ENCODE peak calls at places on chromosomes 12 and 14, in eight cellular contexts. One of them, this sample, is unnamed.

GRCh38 chr14:102481791-102482238 is 27.8 kb downstream of the ANKRD9 start:
- DNase-seq in tibial artery: no peak
- DNase-seq in CD4-positive, alpha-beta memory T cell: no peak
- DNase-seq in CD8-positive, alpha-beta memory T cell: no peak
- DNase-seq in RWPE1: peak
- DNase-seq in CD8-positive, alpha-beta T cell: no peak
- DNase-seq in esophagus squamous epithelium: no peak
- DNase-seq in AG04450: no peak
- DNase-seq in this sample: no peak

GRCh38 chr14:38124496-38124895 is 83.2 kb upstream of the SSTR1 start:
- DNase-seq in tibial artery: no peak
- DNase-seq in CD4-positive, alpha-beta memory T cell: no peak
- DNase-seq in CD8-positive, alpha-beta memory T cell: no peak
- DNase-seq in RWPE1: no peak
- DNase-seq in CD8-positive, alpha-beta T cell: no peak
- DNase-seq in esophagus squamous epithelium: no peak
- DNase-seq in AG04450: no peak
- DNase-seq in this sample: no peak

GRCh38 chr14:69464829-69465228 is 19.7 kb upstream of the PLEKHD1 start:
- DNase-seq in tibial artery: no peak
- DNase-seq in CD4-positive, alpha-beta memory T cell: no peak
- DNase-seq in CD8-positive, alpha-beta memory T cell: no peak
- DNase-seq in RWPE1: peak
- DNase-seq in CD8-positive, alpha-beta T cell: no peak
- DNase-seq in esophagus squamous epithelium: no peak
- DNase-seq in AG04450: peak
- DNase-seq in this sample: no peak

GRCh38 chr14:57403521-57403864 is 13.1 kb downstream of the NAA30 start:
- DNase-seq in tibial artery: no peak
- DNase-seq in CD4-positive, alpha-beta memory T cell: no peak
- DNase-seq in CD8-positive, alpha-beta memory T cell: no peak
- DNase-seq in RWPE1: no peak
- DNase-seq in CD8-positive, alpha-beta T cell: no peak
- DNase-seq in esophagus squamous epithelium: no peak
- DNase-seq in AG04450: no peak
- DNase-seq in this sample: no peak

GRCh38 chr14:72443991-72444431 is 449.9 kb downstream of the DPF3 start:
- DNase-seq in tibial artery: no peak
- DNase-seq in CD4-positive, alpha-beta memory T cell: peak
- DNase-seq in CD8-positive, alpha-beta memory T cell: no peak
- DNase-seq in RWPE1: no peak
- DNase-seq in CD8-positive, alpha-beta T cell: peak
- DNase-seq in esophagus squamous epithelium: no peak
- DNase-seq in AG04450: no peak
- DNase-seq in this sample: no peak

GRCh38 chr14:95134304-95134933 is 22.9 kb downstream of the DICER1 start:
- DNase-seq in tibial artery: no peak
- DNase-seq in CD4-positive, alpha-beta memory T cell: no peak
- DNase-seq in CD8-positive, alpha-beta memory T cell: no peak
- DNase-seq in RWPE1: no peak
- DNase-seq in CD8-positive, alpha-beta T cell: no peak
- DNase-seq in esophagus squamous epithelium: no peak
- DNase-seq in AG04450: no peak
- DNase-seq in this sample: no peak

GRCh38 chr14:61355892-61356325 is 34.5 kb downstream of the PRKCH start:
- DNase-seq in tibial artery: peak
- DNase-seq in CD4-positive, alpha-beta memory T cell: no peak
- DNase-seq in CD8-positive, alpha-beta memory T cell: peak
- DNase-seq in RWPE1: peak
- DNase-seq in CD8-positive, alpha-beta T cell: no peak
- DNase-seq in esophagus squamous epithelium: no peak
- DNase-seq in AG04450: no peak
- DNase-seq in this sample: no peak

GRCh38 chr14:92506230-92506629 is 7.4 kb upstream of the RIN3 start:
- DNase-seq in tibial artery: no peak
- DNase-seq in CD4-positive, alpha-beta memory T cell: no peak
- DNase-seq in CD8-positive, alpha-beta memory T cell: no peak
- DNase-seq in RWPE1: no peak
- DNase-seq in CD8-positive, alpha-beta T cell: no peak
- DNase-seq in esophagus squamous epithelium: no peak
- DNase-seq in AG04450: no peak
- DNase-seq in this sample: no peak

DNA sequence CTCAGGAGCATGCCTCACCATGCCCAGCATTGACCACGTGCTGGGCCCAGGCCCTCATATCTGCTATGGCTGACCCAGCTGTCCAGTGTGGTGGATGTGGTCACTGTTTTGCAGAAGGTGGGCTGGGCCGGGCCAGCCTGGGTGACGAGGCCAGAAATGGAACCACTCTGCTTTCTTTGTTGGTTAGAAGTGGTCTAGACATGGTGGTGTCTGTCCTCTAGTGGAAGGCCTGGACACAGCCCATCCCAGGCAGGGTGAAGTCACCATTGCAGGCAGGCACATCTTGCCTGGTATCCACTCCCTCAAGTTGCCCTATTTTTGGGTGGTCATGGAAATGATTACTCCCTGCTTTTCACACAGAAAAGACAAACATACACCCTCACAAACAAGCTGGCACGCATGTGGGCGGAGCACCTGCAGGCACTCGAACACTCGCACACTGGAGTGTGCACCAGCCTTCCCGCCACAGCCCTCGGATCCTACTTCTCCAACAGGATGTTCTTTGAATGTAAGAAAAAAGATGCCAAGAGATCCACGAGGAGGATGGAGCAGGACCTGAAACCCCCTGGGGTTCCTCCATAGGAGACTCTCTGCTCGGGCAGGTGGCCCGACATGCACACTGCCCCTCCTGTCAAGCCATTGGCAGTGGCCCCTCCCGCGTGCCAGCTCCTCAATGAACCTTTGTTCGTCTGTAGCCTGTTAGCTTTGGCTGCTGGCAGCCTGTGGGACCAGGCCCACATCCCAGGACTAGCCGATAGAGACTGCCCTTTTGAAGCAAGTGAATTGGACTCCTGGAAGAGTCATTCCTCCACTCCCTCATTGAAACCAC is 38.4 kb downstream of the MLXIP start:
- DNase-seq in tibial artery: peak
- DNase-seq in CD4-positive, alpha-beta memory T cell: no peak
- DNase-seq in CD8-positive, alpha-beta memory T cell: peak
- DNase-seq in RWPE1: no peak
- DNase-seq in CD8-positive, alpha-beta T cell: no peak
- DNase-seq in esophagus squamous epithelium: no peak
- DNase-seq in AG04450: no peak
- DNase-seq in this sample: peak
- H3K27ac ChIP-seq in tibial artery: no peak
- H3K27ac ChIP-seq in CD4-positive, alpha-beta memory T cell: no peak
- H3K27ac ChIP-seq in CD8-positive, alpha-beta memory T cell: no peak
- H3K27ac ChIP-seq in RWPE1: peak
- H3K27ac ChIP-seq in CD8-positive, alpha-beta T cell: no peak
- H3K27ac ChIP-seq in esophagus squamous epithelium: no peak
- H3K27ac ChIP-seq in AG04450: no peak
- H3K27ac ChIP-seq in this sample: peak

GRCh38 chr14:23546450-23547035 is 5.0 kb downstream of the ZFHX2 start:
- DNase-seq in tibial artery: no peak
- DNase-seq in CD4-positive, alpha-beta memory T cell: no peak
- DNase-seq in CD8-positive, alpha-beta memory T cell: no peak
- DNase-seq in RWPE1: no peak
- DNase-seq in CD8-positive, alpha-beta T cell: no peak
- DNase-seq in esophagus squamous epithelium: no peak
- DNase-seq in AG04450: no peak
- DNase-seq in this sample: no peak

GRCh38 chr14:23550131-23550826 is 1.3 kb downstream of the ZFHX2 start:
- DNase-seq in tibial artery: no peak
- DNase-seq in CD4-positive, alpha-beta memory T cell: no peak
- DNase-seq in CD8-positive, alpha-beta memory T cell: no peak
- DNase-seq in RWPE1: no peak
- DNase-seq in CD8-positive, alpha-beta T cell: no peak
- DNase-seq in esophagus squamous epithelium: no peak
- DNase-seq in AG04450: no peak
- DNase-seq in this sample: no peak

GRCh38 chr14:23545740-23546411 is 5.7 kb downstream of the ZFHX2 start:
- DNase-seq in tibial artery: no peak
- DNase-seq in CD4-positive, alpha-beta memory T cell: no peak
- DNase-seq in CD8-positive, alpha-beta memory T cell: no peak
- DNase-seq in RWPE1: no peak
- DNase-seq in CD8-positive, alpha-beta T cell: no peak
- DNase-seq in esophagus squamous epithelium: no peak
- DNase-seq in AG04450: no peak
- DNase-seq in this sample: no peak

GRCh38 chr14:23548351-23549318 is 2.9 kb downstream of the ZFHX2 start:
- DNase-seq in tibial artery: no peak
- DNase-seq in CD4-positive, alpha-beta memory T cell: no peak
- DNase-seq in CD8-positive, alpha-beta memory T cell: no peak
- DNase-seq in RWPE1: no peak
- DNase-seq in CD8-positive, alpha-beta T cell: no peak
- DNase-seq in esophagus squamous epithelium: no peak
- DNase-seq in AG04450: no peak
- DNase-seq in this sample: no peak

DNA sequence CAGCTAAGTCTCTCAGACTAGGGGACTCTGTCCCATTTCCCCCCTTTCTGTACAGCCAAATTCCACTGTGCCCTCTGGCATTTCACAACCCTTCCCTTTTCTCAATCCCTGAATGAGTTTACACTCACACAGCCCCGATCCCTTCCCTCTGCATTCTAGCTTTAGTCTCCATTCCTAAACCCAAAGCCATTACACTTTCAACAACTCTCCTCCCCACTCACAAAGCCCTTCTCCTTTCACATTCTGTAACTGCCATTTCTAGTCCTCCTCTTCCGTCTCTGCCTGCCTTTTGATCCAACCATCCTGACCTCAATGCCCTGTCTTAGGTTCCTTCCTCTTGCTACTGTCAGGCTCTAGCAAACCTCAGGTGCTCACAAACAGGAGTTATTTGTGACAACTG is 3.6 kb downstream of the ZFHX2 start:
- DNase-seq in tibial artery: no peak
- DNase-seq in CD4-positive, alpha-beta memory T cell: no peak
- DNase-seq in CD8-positive, alpha-beta memory T cell: no peak
- DNase-seq in RWPE1: no peak
- DNase-seq in CD8-positive, alpha-beta T cell: no peak
- DNase-seq in esophagus squamous epithelium: no peak
- DNase-seq in AG04450: no peak
- DNase-seq in this sample: no peak
- H3K27ac ChIP-seq in tibial artery: no peak
- H3K27ac ChIP-seq in CD4-positive, alpha-beta memory T cell: no peak
- H3K27ac ChIP-seq in CD8-positive, alpha-beta memory T cell: no peak
- H3K27ac ChIP-seq in RWPE1: no peak
- H3K27ac ChIP-seq in CD8-positive, alpha-beta T cell: no peak
- H3K27ac ChIP-seq in esophagus squamous epithelium: no peak
- H3K27ac ChIP-seq in AG04450: no peak
- H3K27ac ChIP-seq in this sample: no peak

GRCh38 chr14:49853572-49854375 is 1.2 kb upstream of the NEMF start:
- DNase-seq in tibial artery: peak
- DNase-seq in CD4-positive, alpha-beta memory T cell: peak
- DNase-seq in CD8-positive, alpha-beta memory T cell: peak
- DNase-seq in RWPE1: peak
- DNase-seq in CD8-positive, alpha-beta T cell: peak
- DNase-seq in esophagus squamous epithelium: peak
- DNase-seq in AG04450: peak
- DNase-seq in this sample: peak
- H3K27ac ChIP-seq in tibial artery: peak
- H3K27ac ChIP-seq in CD4-positive, alpha-beta memory T cell: peak
- H3K27ac ChIP-seq in CD8-positive, alpha-beta memory T cell: no peak
- H3K27ac ChIP-seq in RWPE1: peak
- H3K27ac ChIP-seq in CD8-positive, alpha-beta T cell: no peak
- H3K27ac ChIP-seq in esophagus squamous epithelium: peak
- H3K27ac ChIP-seq in AG04450: no peak
- H3K27ac ChIP-seq in this sample: no peak

GRCh38 chr12:85357609-85358008 is 77.6 kb downstream of the ALX1 start:
- DNase-seq in tibial artery: no peak
- DNase-seq in CD4-positive, alpha-beta memory T cell: no peak
- DNase-seq in CD8-positive, alpha-beta memory T cell: no peak
- DNase-seq in RWPE1: no peak
- DNase-seq in CD8-positive, alpha-beta T cell: no peak
- DNase-seq in esophagus squamous epithelium: no peak
- DNase-seq in AG04450: no peak
- DNase-seq in this sample: no peak
- H3K27ac ChIP-seq in tibial artery: no peak
- H3K27ac ChIP-seq in CD4-positive, alpha-beta memory T cell: no peak
- H3K27ac ChIP-seq in CD8-positive, alpha-beta memory T cell: no peak
- H3K27ac ChIP-seq in RWPE1: no peak
- H3K27ac ChIP-seq in CD8-positive, alpha-beta T cell: no peak
- H3K27ac ChIP-seq in esophagus squamous epithelium: no peak
- H3K27ac ChIP-seq in AG04450: no peak
- H3K27ac ChIP-seq in this sample: no peak

DNA sequence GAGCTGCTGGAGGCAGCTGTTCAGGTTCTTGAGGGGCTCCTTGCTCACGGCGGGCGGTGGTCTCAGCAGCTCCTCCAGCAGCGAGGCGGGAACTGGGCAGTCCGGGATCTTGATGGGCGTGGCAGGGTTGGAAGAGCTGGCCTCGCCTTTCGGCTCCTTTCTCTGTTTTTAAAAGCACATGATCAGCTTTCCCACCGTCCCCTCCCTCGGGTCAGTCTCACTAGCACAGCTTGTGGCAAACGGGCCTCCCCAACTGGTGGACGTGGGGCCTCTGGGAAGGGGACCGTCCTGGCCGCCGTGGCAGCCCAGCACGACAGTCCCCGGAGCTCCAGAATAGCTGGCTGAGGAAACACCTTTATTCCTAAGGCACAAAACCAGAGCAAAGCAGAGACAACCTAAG is 12.5 kb upstream of the ANKLE2 start:
- DNase-seq in tibial artery: no peak
- DNase-seq in CD4-positive, alpha-beta memory T cell: no peak
- DNase-seq in CD8-positive, alpha-beta memory T cell: no peak
- DNase-seq in RWPE1: no peak
- DNase-seq in CD8-positive, alpha-beta T cell: no peak
- DNase-seq in esophagus squamous epithelium: no peak
- DNase-seq in AG04450: no peak
- DNase-seq in this sample: no peak
- H3K27ac ChIP-seq in tibial artery: no peak
- H3K27ac ChIP-seq in CD4-positive, alpha-beta memory T cell: no peak
- H3K27ac ChIP-seq in CD8-positive, alpha-beta memory T cell: no peak
- H3K27ac ChIP-seq in RWPE1: peak
- H3K27ac ChIP-seq in CD8-positive, alpha-beta T cell: no peak
- H3K27ac ChIP-seq in esophagus squamous epithelium: no peak
- H3K27ac ChIP-seq in AG04450: no peak
- H3K27ac ChIP-seq in this sample: no peak

DNA sequence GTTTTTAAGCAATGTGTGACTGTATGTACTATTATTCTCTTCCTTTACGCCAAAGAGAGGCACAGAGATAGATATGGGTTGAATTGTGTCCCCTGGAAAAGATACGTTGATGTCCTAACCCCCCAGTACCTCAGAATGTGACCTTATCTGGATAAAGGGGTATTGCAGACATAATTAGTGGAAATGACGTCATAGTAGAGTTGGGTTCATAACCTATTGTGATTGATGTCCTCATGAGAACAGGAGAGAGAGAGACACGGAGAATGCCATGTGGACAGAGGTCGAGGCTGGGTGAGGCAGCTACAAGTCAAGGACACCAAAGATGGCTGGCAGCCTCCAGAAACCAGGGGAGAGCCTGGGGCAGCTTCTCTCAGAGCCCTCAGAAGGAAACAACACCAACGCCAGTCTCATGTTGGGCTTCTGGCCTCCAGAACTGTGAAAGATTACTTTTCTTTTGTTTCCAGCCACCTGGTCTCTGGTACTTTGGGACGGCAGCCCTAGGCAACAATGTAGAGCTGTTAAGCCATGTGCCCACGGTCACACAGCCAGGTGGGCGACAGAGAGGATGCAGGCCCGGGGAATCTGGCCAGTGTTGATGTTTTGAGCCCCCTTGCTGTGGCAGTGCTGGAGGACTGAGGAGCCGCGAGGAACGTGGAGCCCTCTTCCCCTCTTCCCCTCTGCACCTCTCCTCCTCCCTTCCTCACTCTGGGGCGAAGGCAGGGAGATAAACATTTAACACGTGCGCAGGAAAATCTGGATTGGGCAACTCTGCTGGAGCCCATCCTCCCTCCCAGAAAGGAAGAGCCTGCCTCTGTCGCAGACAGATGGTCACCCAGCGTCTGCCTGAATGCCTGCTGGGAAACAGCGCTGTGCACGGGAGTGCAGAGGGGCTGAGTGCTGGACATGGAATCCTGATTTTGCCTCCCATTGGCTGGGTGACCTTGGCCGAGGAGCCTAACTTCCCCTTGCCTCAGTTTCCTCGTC is 376.6 kb downstream of the FUT8 start:
- DNase-seq in tibial artery: no peak
- DNase-seq in CD4-positive, alpha-beta memory T cell: no peak
- DNase-seq in CD8-positive, alpha-beta memory T cell: no peak
- DNase-seq in RWPE1: no peak
- DNase-seq in CD8-positive, alpha-beta T cell: no peak
- DNase-seq in esophagus squamous epithelium: no peak
- DNase-seq in AG04450: no peak
- DNase-seq in this sample: no peak
- H3K27ac ChIP-seq in tibial artery: no peak
- H3K27ac ChIP-seq in CD4-positive, alpha-beta memory T cell: no peak
- H3K27ac ChIP-seq in CD8-positive, alpha-beta memory T cell: no peak
- H3K27ac ChIP-seq in RWPE1: no peak
- H3K27ac ChIP-seq in CD8-positive, alpha-beta T cell: no peak
- H3K27ac ChIP-seq in esophagus squamous epithelium: no peak
- H3K27ac ChIP-seq in AG04450: no peak
- H3K27ac ChIP-seq in this sample: no peak